ENCODE peak calls at places on chromosomes 4 and X, in five cellular contexts. M is NCI-H2029; A is HCT116; I is naive thymus-derived CD8-positive, alpha-beta T cell; R is cardiac muscle cell. Q is an unnamed sample.

GRCh38 chr4:181688886-181689285 is 554.3 kb upstream of the TENM3 start:
- DNase-seq in M (no peak), A (no peak), I (no peak), R (peak; percentile 8), Q (no peak)

GRCh38 chrX:155127465-155127864 is 56.2 kb downstream of the BRCC3 start:
- DNase-seq in M (no peak), A (no peak), I (no peak), R (no peak), Q (no peak)

GRCh38 chr4:118954246-118954645 is 65.6 kb downstream of the SYNPO2 start:
- DNase-seq in M (no peak), A (peak; percentile 15), I (no peak), R (peak; percentile 67), Q (no peak)

GRCh38 chr4:13872145-13872544 is 244.6 kb upstream of the BOD1L1 start:
- DNase-seq in M (no peak), A (no peak), I (no peak), R (no peak), Q (no peak)

GRCh38 chr4:88283661-88284377 is 542 bp downstream of the PPM1K start:
- DNase-seq in M (peak; percentile 8), A (peak; percentile 12), I (peak; percentile 70), R (peak; percentile 77), Q (peak; percentile 83)

GRCh38 chrX:40177489-40177888 is 79.7 kb upstream of the BCOR start:
- DNase-seq in M (no peak), A (no peak), I (no peak), R (no peak), Q (no peak)

GRCh38 chr4:151169900-151170299 is 70.5 kb downstream of the RPS3A start:
- DNase-seq in M (no peak), A (no peak), I (no peak), R (peak; percentile 47), Q (no peak)

GRCh38 chrX:107014927-107015326 is 14.9 kb upstream of the MORC4 start:
- DNase-seq in M (no peak), A (no peak), I (no peak), R (peak; percentile 34), Q (no peak)

GRCh38 chrX:38347136-38347535 is 5.3 kb upstream of the OTC start:
- DNase-seq in M (no peak), A (no peak), I (no peak), R (peak; percentile 86), Q (no peak)

GRCh38 chr4:156694413-156694812 is 277.2 kb downstream of the PDGFC start:
- DNase-seq in M (no peak), A (no peak), I (no peak), R (no peak), Q (no peak)

GRCh38 chr4:156576946-156577345 is 394.7 kb downstream of the PDGFC start:
- DNase-seq in M (no peak), A (no peak), I (no peak), R (peak; percentile 24), Q (no peak)

GRCh38 chr4:8407316-8407715 is 33.2 kb downstream of the ACOX3 start:
- DNase-seq in M (no peak), A (no peak), I (no peak), R (no peak), Q (no peak)

GRCh38 chrX:136907626-136908025 is 27.1 kb upstream of the RBMX start:
- DNase-seq in M (peak; percentile 22), A (no peak), I (no peak), R (peak; percentile 33), Q (peak; percentile 67)

GRCh38 chr4:159171287-159171686 is 68.4 kb downstream of the RAPGEF2 start:
- DNase-seq in M (no peak), A (no peak), I (no peak), R (no peak), Q (no peak)

GRCh38 chrX:351736-352135 is 33.1 kb upstream of the GTPBP6 start:
- DNase-seq in M (no peak), A (no peak), I (no peak), R (no peak), Q (no peak)

GRCh38 chrX:30888526-30889146 is 418 bp downstream of the TAB3 start:
- DNase-seq in M (no peak), A (no peak), I (no peak), R (peak; percentile 14), Q (peak; percentile 59)

GRCh38 chr4:102345795-102346100 is 466 bp upstream of the SLC39A8 start:
- DNase-seq in M (no peak), A (no peak), I (no peak), R (no peak), Q (no peak)

GRCh38 chr4:61785766-61786165 is 585.6 kb downstream of the ADGRL3 start:
- DNase-seq in M (no peak), A (no peak), I (no peak), R (no peak), Q (no peak)

GRCh38 chr4:25986807-25987206 is 72.8 kb downstream of the SMIM20 start:
- DNase-seq in M (no peak), A (no peak), I (no peak), R (no peak), Q (no peak)

GRCh38 chr4:62402088-62402806 is 1202.1 kb downstream of the ADGRL3 start:
- DNase-seq in M (no peak), A (no peak), I (no peak), R (no peak), Q (no peak)

GRCh38 chr4:129839687-129840086 is 743.7 kb downstream of the C4orf33 start:
- DNase-seq in M (no peak), A (no peak), I (no peak), R (no peak), Q (no peak)

GRCh38 chrX:153877571-153878261 is 8.3 kb downstream of the L1CAM start:
- DNase-seq in M (no peak), A (no peak), I (no peak), R (no peak), Q (no peak)

GRCh38 chrX:57103489-57103888 is 17.9 kb downstream of the SPIN2B start:
- DNase-seq in M (no peak), A (no peak), I (no peak), R (no peak), Q (no peak)

GRCh38 chrX:49040376-49040955 is 2.7 kb downstream of the TFE3 start:
- DNase-seq in M (no peak), A (no peak), I (no peak), R (peak; percentile 38), Q (no peak)

GRCh38 chrX:140526138-140526537 is 21.3 kb upstream of the SOX3 start:
- DNase-seq in M (no peak), A (no peak), I (no peak), R (no peak), Q (no peak)

GRCh38 chrX:152646961-152647360 is 9.3 kb downstream of the GABRQ start:
- DNase-seq in M (no peak), A (no peak), I (no peak), R (no peak), Q (no peak)

GRCh38 chr4:88659061-88659889 is 38.4 kb downstream of the NAP1L5 start:
- DNase-seq in M (peak; percentile 9), A (peak; percentile 35), I (no peak), R (peak; percentile 76), Q (peak; percentile 58)

GRCh38 chr4:3419836-3420605 is 21.7 kb upstream of the HGFAC start:
- DNase-seq in M (no peak), A (no peak), I (no peak), R (no peak), Q (peak; percentile 46)

GRCh38 chr4:105712766-105713165 is 4.2 kb downstream of the GSTCD start:
- DNase-seq in M (no peak), A (no peak), I (no peak), R (no peak), Q (no peak)

GRCh38 chrX:63581906-63582305 is 203.1 kb downstream of the ARHGEF9 start:
- DNase-seq in M (no peak), A (no peak), I (no peak), R (no peak), Q (no peak)

GRCh38 chr4:81135501-81135900 is 79.5 kb downstream of the PRKG2 start:
- DNase-seq in M (no peak), A (no peak), I (no peak), R (peak; percentile 41), Q (no peak)

GRCh38 chr4:65653740-65654361 is 16.4 kb downstream of the EPHA5 start:
- DNase-seq in M (no peak), A (no peak), I (no peak), R (no peak), Q (no peak)